ENCODE peak calls at places on chromosomes 5 and 9, in six cellular contexts. G is body of pancreas, C is adrenal gland, F is heart left ventricle, T is Peyer's patch, I is endothelial cell of umbilical vein. V is an unnamed sample.

GRCh38 chr9:100919526-100919925 is 109.0 kb upstream of the PLPPR1 start:
- DNase-seq in C (no peak), I (no peak), T (no peak), G (no peak), F (no peak), V (no peak)

GRCh38 chr5:152622628-152623027 is 217.5 kb upstream of the NMUR2 start:
- DNase-seq in T (no peak), I (no peak), C (no peak), G (no peak), F (peak; percentile 28), V (no peak)

GRCh38 chr5:35856186-35857003 is at the start of gene IL7R:
- DNase-seq in F (no peak), C (no peak), I (peak; percentile 47), T (no peak), G (no peak), V (no peak)

GRCh38 chr5:84985148-84985547 is 600.5 kb upstream of the EDIL3 start:
- DNase-seq in C (no peak), T (no peak), I (no peak), G (no peak), F (no peak), V (no peak)

GRCh38 chr5:100643473-100643872 is 108.3 kb downstream of the FAM174A start:
- DNase-seq in G (no peak), T (no peak), C (no peak), I (peak; percentile 79), F (no peak), V (no peak)

GRCh38 chr5:74143724-74144330 is 496.7 kb downstream of the ENC1 start:
- DNase-seq in I (no peak), F (no peak), C (no peak), G (no peak), T (no peak), V (peak; percentile 36)

GRCh38 chr5:122014232-122014940 is 52.6 kb downstream of the SRFBP1 start:
- DNase-seq in T (no peak), G (no peak), C (no peak), I (no peak), F (no peak), V (no peak)

GRCh38 chr9:16689352-16689938 is 181.0 kb downstream of the BNC2 start:
- DNase-seq in F (no peak), C (peak; percentile 68), I (peak; percentile 83), T (no peak), G (peak; percentile 51), V (no peak)

GRCh38 chr9:2299156-2299842 is 284.2 kb downstream of the SMARCA2 start:
- DNase-seq in T (no peak), I (no peak), C (no peak), G (peak; percentile 73), F (no peak), V (no peak)

GRCh38 chr9:76613980-76614379 is 150.3 kb upstream of the PCA3 start:
- DNase-seq in I (no peak), G (no peak), C (no peak), F (no peak), T (no peak), V (no peak)

GRCh38 chr5:161096591-161096990 is 244.6 kb upstream of the ATP10B start:
- DNase-seq in F (no peak), G (no peak), C (no peak), I (no peak), T (no peak), V (no peak)

GRCh38 chr9:90914196-90914595 is 112.6 kb downstream of the SYK start:
- DNase-seq in G (no peak), C (no peak), T (no peak), I (no peak), F (no peak), V (no peak)

GRCh38 chr5:151718168-151718567 is 31.5 kb upstream of the SPARC start:
- DNase-seq in C (no peak), I (no peak), G (no peak), F (no peak), T (no peak), V (no peak)

GRCh38 chr5:102961671-102962070 is 158.3 kb downstream of the GIN1 start:
- DNase-seq in T (no peak), F (no peak), C (no peak), G (no peak), I (no peak), V (no peak)

GRCh38 chr9:125815568-125815967 is 68.4 kb downstream of the PBX3 start:
- DNase-seq in G (no peak), F (no peak), T (no peak), C (no peak), I (no peak), V (no peak)

GRCh38 chr5:121144764-121145163 is 680.7 kb downstream of the PRR16 start:
- DNase-seq in G (no peak), C (no peak), I (peak; percentile 68), F (no peak), T (no peak), V (no peak)

GRCh38 chr5:91311697-91312501 is 71.2 kb downstream of the ARRDC3 start:
- DNase-seq in F (peak; percentile 68), G (peak; percentile 45), T (peak; percentile 77), I (peak; percentile 97), C (peak; percentile 69), V (peak; percentile 68)

GRCh38 chr5:71456362-71456743 is 902 bp downstream of the BDP1 start:
- DNase-seq in T (no peak), F (no peak), I (no peak), G (no peak), C (no peak), V (no peak)

GRCh38 chr5:175696139-175696854 is 38.4 kb downstream of the HRH2 start:
- DNase-seq in F (peak; percentile 82), G (peak; percentile 53), T (peak; percentile 92), C (peak; percentile 49), I (no peak), V (peak; percentile 22)

GRCh38 chr5:13350754-13351153 is 593.7 kb downstream of the DNAH5 start:
- DNase-seq in T (no peak), I (no peak), F (no peak), C (no peak), G (no peak), V (no peak)

GRCh38 chr5:131230406-131230805 is 33.4 kb upstream of the CDC42SE2 start:
- DNase-seq in G (no peak), C (no peak), I (no peak), F (no peak), T (no peak), V (no peak)

GRCh38 chr9:114386361-114386885 is 1.4 kb downstream of the AKNA start:
- DNase-seq in T (no peak), F (peak; percentile 22), C (no peak), G (no peak), I (no peak), V (no peak)

GRCh38 chr5:109247943-109248342 is 161.8 kb downstream of the PJA2 start:
- DNase-seq in C (no peak), G (no peak), T (no peak), I (no peak), F (no peak), V (no peak)

GRCh38 chr5:8020861-8021514 is 152.0 kb downstream of the MTRR start:
- DNase-seq in T (no peak), I (no peak), G (no peak), C (no peak), F (no peak), V (no peak)

GRCh38 chr5:143154495-143155375 is 248.8 kb downstream of the NR3C1 start:
- DNase-seq in F (no peak), I (no peak), C (no peak), T (no peak), G (no peak), V (no peak)

GRCh38 chr5:44884036-44884435 is 75.3 kb downstream of the MRPS30 start:
- DNase-seq in C (no peak), F (no peak), I (no peak), G (no peak), T (no peak), V (no peak)

GRCh38 chr5:117414926-117415325 is 840.3 kb upstream of the SEMA6A start:
- DNase-seq in I (no peak), T (no peak), C (no peak), G (no peak), F (no peak), V (no peak)

GRCh38 chr9:136529516-136530471 is 16.1 kb downstream of the NOTCH1 start:
- DNase-seq in F (peak; percentile 66), G (no peak), T (no peak), I (peak; percentile 86), C (no peak), V (no peak)

GRCh38 chr9:105290401-105290800 is 46.0 kb downstream of the SLC44A1 start:
- DNase-seq in T (no peak), C (no peak), I (no peak), G (peak; percentile 37), F (no peak), V (no peak)

GRCh38 chr5:53607896-53608295 is 47.5 kb downstream of the NDUFS4 start:
- DNase-seq in I (no peak), C (no peak), F (no peak), G (no peak), T (no peak), V (no peak)

GRCh38 chr9:4936277-4936676 is 48.8 kb upstream of the JAK2 start:
- DNase-seq in C (no peak), I (no peak), F (no peak), T (no peak), G (no peak), V (no peak)

GRCh38 chr5:138639326-138639725 is 64.1 kb upstream of the HSPA9 start:
- DNase-seq in C (no peak), I (no peak), G (no peak), F (no peak), T (no peak), V (no peak)
- H3K27ac ChIP-seq in C (no peak overlapping the region), I (no peak overlapping the region), G (no peak overlapping the region), F (no peak overlapping the region), T (no peak overlapping the region), V (no peak overlapping the region)

GRCh38 chr9:128105538-128106175 is 21.9 kb downstream of the PTGES2 start:
- DNase-seq in C (no peak), I (no peak), G (peak; percentile 4), T (no peak), F (no peak), V (no peak)
- TF ChIP-seq POLR2A in C (no peak), I (no peak), G (no peak), T (no peak), F (no peak), V (no peak)

GRCh38 chr5:178240341-178240741 is 7.7 kb upstream of the PHYKPL start:
- DNase-seq in I (no peak), G (no peak), T (no peak), C (no peak), F (no peak), V (no peak)
- H3K4me1 ChIP-seq in I (peaks cover 14% of the 10 kb centered on the region), G (peaks cover 20% of the 10 kb centered on the region), T (peaks cover 39% of the 10 kb centered on the region), C (peaks cover 44% of the 10 kb centered on the region), F (peaks cover 48% of the 10 kb centered on the region), V (no peaks in the 10 kb centered on the region)

GRCh38 chr9:89486681-89487080 is 11.2 kb downstream of the SEMA4D start:
- DNase-seq in T (no peak), I (no peak), G (no peak), F (no peak), C (no peak), V (no peak)

GRCh38 chr9:89483592-89484474 is 14.1 kb downstream of the SEMA4D start:
- DNase-seq in I (no peak), F (no peak), C (no peak), G (no peak), T (peak; percentile 94), V (no peak)

GRCh38 chr9:89482950-89483349 is 15.0 kb downstream of the SEMA4D start:
- DNase-seq in T (no peak), I (no peak), G (no peak), F (no peak), C (no peak), V (no peak)

GRCh38 chr9:89482056-89482784 is 15.7 kb downstream of the SEMA4D start:
- DNase-seq in G (no peak), I (no peak), T (no peak), C (no peak), F (no peak), V (no peak)

GRCh38 chr9:89484475-89485404 is 13.2 kb downstream of the SEMA4D start:
- DNase-seq in T (no peak), C (no peak), F (no peak), I (no peak), G (no peak), V (no peak)
- H3K27ac ChIP-seq in T (peak overlapping the region; percentile 56), C (no peak overlapping the region), F (no peak overlapping the region), I (no peak overlapping the region), G (no peak overlapping the region), V (no peak overlapping the region)

V was measured in uterus.